ENCODE peak calls at places on chromosomes 6 and 20, in five cellular contexts. N, D, F, W and T are unnamed samples.

GRCh38 chr6:170021579-170021978 is 269.3 kb downstream of the DLL1 start:
- DNase-seq in N (no peak), D (no peak), F (no peak), W (peak), T (no peak)

GRCh38 chr20:11542645-11543044 is 375.0 kb upstream of the BTBD3 start:
- DNase-seq in N (no peak), D (no peak), F (no peak), W (no peak), T (no peak)

GRCh38 chr20:37406010-37406998 is 60.4 kb downstream of the SRC start:
- DNase-seq in N (peak), D (peak), F (no peak), W (no peak), T (peak)

GRCh38 chr20:33211817-33212424 is 5.2 kb upstream of the BPIFA3 start:
- DNase-seq in N (peak), D (peak), F (peak), W (no peak), T (peak)

GRCh38 chr6:142693446-142693845 is 251.5 kb downstream of the HIVEP2 start:
- DNase-seq in N (no peak), D (no peak), F (no peak), W (no peak), T (no peak)

GRCh38 chr6:3356056-3356823 is 97.5 kb downstream of the PSMG4 start:
- DNase-seq in N (peak), D (peak), F (peak), W (peak), T (peak)

GRCh38 chr6:4801491-4802118 is 25.4 kb downstream of the CDYL start:
- DNase-seq in N (no peak), D (no peak), F (no peak), W (no peak), T (no peak)

GRCh38 chr6:52304917-52305316 is 20.4 kb upstream of the MCM3 start:
- DNase-seq in N (no peak), D (no peak), F (no peak), W (no peak), T (no peak)

GRCh38 chr6:40738551-40738950 is 151.4 kb upstream of the LRFN2 start:
- DNase-seq in N (no peak), D (no peak), F (peak), W (no peak), T (no peak)

GRCh38 chr6:80618953-80619352 is 512.5 kb downstream of the BCKDHB start:
- DNase-seq in N (no peak), D (no peak), F (no peak), W (no peak), T (no peak)

DNA sequence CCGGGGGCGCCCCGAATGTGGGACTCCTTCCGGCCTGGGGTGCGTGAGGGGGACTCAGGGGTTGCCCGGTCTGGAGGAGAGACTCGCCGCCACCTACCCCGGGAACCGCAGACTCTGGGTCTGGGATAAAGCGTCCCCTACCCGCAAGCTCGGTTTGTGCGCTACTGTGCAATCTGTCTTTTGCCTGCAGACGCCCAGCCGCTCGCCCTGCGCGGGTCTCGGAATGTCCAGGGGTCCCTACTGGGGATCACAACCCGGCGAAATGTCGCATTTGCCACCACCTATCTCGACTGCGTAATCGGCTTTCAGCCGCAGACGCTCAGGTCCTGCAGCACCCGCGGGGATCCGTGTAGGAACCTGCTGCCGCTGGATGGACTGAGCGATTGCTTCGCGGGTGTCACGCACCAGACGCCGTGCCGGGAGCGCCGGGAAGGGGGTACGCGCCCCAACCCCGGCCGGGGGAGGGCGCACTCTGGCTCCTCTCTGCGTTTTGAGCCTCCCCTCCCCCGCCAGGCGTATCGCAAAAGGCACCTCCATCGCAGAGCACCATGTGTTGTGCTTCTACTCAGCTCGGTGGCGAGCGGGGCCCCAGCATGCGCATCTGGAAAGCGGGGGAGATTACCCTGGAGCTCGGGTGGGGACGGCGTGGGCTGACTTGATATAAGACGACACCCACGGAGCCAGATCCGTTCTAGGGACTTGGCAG is 824 bp upstream of the PTPRA start:
- DNase-seq in N (peak), D (peak), F (peak), W (peak), T (peak)
- TF ChIP-seq CTCF in N (no peak), D (peak), F (peak), W (peak), T (no peak)

DNA sequence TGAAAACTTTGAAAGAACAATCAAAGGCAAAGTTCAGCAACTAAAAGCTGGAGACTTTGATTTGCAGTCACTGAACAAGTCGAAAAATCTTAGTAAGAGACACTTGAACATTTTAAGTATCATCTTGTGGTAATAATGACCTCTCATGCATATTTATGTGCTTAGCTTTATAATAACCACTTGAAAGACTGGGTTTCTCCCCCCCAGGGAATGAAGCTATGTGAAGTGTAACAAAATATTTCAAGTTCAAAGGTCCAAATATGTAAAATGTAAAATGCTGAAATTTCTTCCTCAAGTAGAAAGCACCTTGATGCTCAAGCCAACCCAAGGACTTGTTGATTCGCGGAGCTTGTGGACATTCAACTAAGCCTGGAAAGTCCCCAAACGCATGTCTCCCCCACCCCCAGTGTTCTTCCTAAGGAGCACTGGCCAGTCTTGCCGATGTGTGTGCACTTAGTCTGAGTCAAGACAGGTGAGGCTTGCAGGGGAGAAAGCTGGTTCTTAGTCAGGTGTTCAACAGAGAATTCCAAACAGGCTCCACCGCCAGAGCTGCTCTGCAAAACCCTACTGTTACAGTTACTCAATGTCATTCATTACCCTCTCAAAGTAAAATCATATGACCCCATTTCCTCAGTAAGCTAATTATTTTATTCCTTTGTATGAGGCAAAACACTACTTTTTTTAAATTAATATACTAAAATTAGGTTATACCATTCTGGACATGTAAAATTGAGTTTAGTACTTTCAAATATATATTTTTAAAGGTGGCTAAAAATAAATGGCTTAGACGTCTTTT is 46.9 kb upstream of the QKI start:
- DNase-seq in N (peak), D (no peak), F (no peak), W (no peak), T (no peak)
- TF ChIP-seq CTCF in N (no peak), D (no peak), F (no peak), W (no peak), T (no peak)

GRCh38 chr6:105363100-105363754 is 39.7 kb downstream of the PREP start:
- DNase-seq in N (no peak), D (no peak), F (no peak), W (no peak), T (no peak)
- TF ChIP-seq CTCF in N (peak), D (no peak), F (no peak), W (peak), T (no peak)

GRCh38 chr6:130700397-130700796 is 126.8 kb upstream of the SMLR1 start:
- DNase-seq in N (no peak), D (no peak), F (no peak), W (no peak), T (no peak)

GRCh38 chr6:130694617-130695016 is 132.6 kb upstream of the SMLR1 start:
- DNase-seq in N (no peak), D (no peak), F (no peak), W (no peak), T (no peak)

GRCh38 chr6:130693944-130694343 is 133.3 kb upstream of the SMLR1 start:
- DNase-seq in N (no peak), D (no peak), F (no peak), W (no peak), T (no peak)

GRCh38 chr6:130696806-130697205 is 130.4 kb upstream of the SMLR1 start:
- DNase-seq in N (no peak), D (no peak), F (no peak), W (no peak), T (no peak)

GRCh38 chr6:130697661-130698535 is 129.3 kb upstream of the SMLR1 start:
- DNase-seq in N (peak), D (peak), F (peak), W (peak), T (peak)
- TF ChIP-seq CTCF in N (peak), D (peak), F (peak), W (peak), T (peak)

GRCh38 chr6:7421066-7421465 is 31.5 kb downstream of the RIOK1 start:
- DNase-seq in N (no peak), D (no peak), F (no peak), W (no peak), T (no peak)

GRCh38 chr6:7426447-7427169 is 37.0 kb downstream of the RIOK1 start:
- DNase-seq in N (no peak), D (no peak), F (no peak), W (no peak), T (no peak)

GRCh38 chr6:7425808-7426190 is 36.2 kb downstream of the RIOK1 start:
- DNase-seq in N (no peak), D (no peak), F (no peak), W (no peak), T (no peak)

GRCh38 chr6:7424058-7424457 is 34.5 kb downstream of the RIOK1 start:
- DNase-seq in N (no peak), D (no peak), F (no peak), W (no peak), T (no peak)

DNA sequence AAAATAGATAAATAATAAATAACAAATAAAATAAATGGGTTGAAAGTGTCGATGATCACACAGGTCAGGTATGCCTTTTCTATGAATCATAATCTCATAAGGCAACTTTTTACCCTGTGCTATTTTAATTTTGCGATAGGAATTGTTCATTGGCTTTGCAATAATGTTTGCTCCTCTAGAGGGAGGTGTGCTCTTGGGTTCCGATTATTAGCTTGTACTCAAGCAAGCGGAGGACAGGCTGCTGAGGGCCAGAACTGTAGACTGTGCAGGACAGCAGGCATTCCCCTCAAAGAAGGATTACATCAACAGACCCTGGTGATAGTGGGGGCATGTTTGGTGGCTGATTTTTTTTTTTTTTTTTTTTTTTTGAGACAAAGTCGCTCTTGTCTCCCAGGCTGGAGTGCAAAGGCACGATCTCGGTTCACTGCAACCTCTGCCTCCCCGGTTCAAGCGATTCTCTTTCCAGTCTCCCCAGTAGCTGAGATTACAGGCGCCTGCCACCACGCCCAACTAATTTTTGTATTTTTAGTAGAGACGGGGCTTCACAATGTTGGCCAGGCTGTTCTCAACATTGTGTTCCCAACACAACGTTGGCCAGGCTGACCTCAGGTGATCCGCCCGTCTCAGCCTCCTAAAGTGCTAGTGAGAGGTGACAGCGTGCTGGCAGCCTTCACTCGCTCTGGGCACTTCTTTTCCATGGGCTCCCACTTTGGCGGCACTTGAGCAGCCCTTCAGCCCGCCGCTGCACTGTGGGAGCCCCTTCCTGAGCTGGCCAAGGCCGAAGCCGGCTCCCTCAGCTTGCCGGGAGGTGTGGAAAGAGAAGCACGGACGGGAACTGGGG is 35.6 kb downstream of the RIOK1 start:
- DNase-seq in N (peak), D (no peak), F (no peak), W (no peak), T (no peak)
- TF ChIP-seq CTCF in N (no peak), D (no peak), F (peak), W (peak), T (peak)

GRCh38 chr6:31083742-31084354 is 28.5 kb downstream of the C6orf15 start:
- DNase-seq in N (peak), D (peak), F (peak), W (peak), T (peak)
- TF ChIP-seq CTCF in N (peak), D (peak), F (peak), W (peak), T (peak)

GRCh38 chr6:1215023-1215422 is 96.9 kb upstream of the FOXQ1 start:
- DNase-seq in N (no peak), D (no peak), F (no peak), W (no peak), T (no peak)
- TF ChIP-seq CTCF in N (no peak), D (no peak), F (no peak), W (no peak), T (no peak)